ENCODE peak calls at places on chromosomes 11 and 22, in ten cellular contexts. One of them, this sample, is unnamed. For H3K4me1 and H3K36me3, the result is how much of the 10 kb centered on the place peaks cover.

GRCh38 chr11:71454470-71455113 is 1.6 kb downstream of the NADSYN1 start:
- DNase-seq in transverse colon: peak
- DNase-seq in heart left ventricle: no peak
- DNase-seq in GM23338: no peak
- DNase-seq in CD4-positive, CD25-positive, alpha-beta regulatory T cell: no peak
- DNase-seq in CD8-positive, alpha-beta T cell: peak
- DNase-seq in neuronal stem cell: no peak
- DNase-seq in effector memory CD4-positive, alpha-beta T cell: peak
- DNase-seq in cardiac muscle cell: no peak
- DNase-seq in pancreas: no peak
- DNase-seq in this sample: no peak

GRCh38 chr22:37979782-37980181 is 4.6 kb downstream of the SOX10 start:
- DNase-seq in transverse colon: no peak
- DNase-seq in heart left ventricle: no peak
- DNase-seq in GM23338: no peak
- DNase-seq in CD4-positive, CD25-positive, alpha-beta regulatory T cell: no peak
- DNase-seq in CD8-positive, alpha-beta T cell: no peak
- DNase-seq in neuronal stem cell: no peak
- DNase-seq in effector memory CD4-positive, alpha-beta T cell: no peak
- DNase-seq in cardiac muscle cell: no peak
- DNase-seq in pancreas: no peak
- DNase-seq in this sample: no peak

GRCh38 chr11:111604392-111605009 is 2.3 kb downstream of the SIK2 start:
- DNase-seq in transverse colon: no peak
- DNase-seq in heart left ventricle: no peak
- DNase-seq in GM23338: peak
- DNase-seq in CD4-positive, CD25-positive, alpha-beta regulatory T cell: no peak
- DNase-seq in CD8-positive, alpha-beta T cell: no peak
- DNase-seq in neuronal stem cell: peak
- DNase-seq in effector memory CD4-positive, alpha-beta T cell: no peak
- DNase-seq in cardiac muscle cell: peak
- DNase-seq in pancreas: no peak
- DNase-seq in this sample: peak

GRCh38 chr11:17934194-17934593 is 78.7 kb downstream of the SERGEF start:
- DNase-seq in transverse colon: no peak
- DNase-seq in heart left ventricle: no peak
- DNase-seq in GM23338: no peak
- DNase-seq in CD4-positive, CD25-positive, alpha-beta regulatory T cell: no peak
- DNase-seq in CD8-positive, alpha-beta T cell: no peak
- DNase-seq in neuronal stem cell: no peak
- DNase-seq in effector memory CD4-positive, alpha-beta T cell: no peak
- DNase-seq in cardiac muscle cell: no peak
- DNase-seq in pancreas: no peak
- DNase-seq in this sample: no peak

GRCh38 chr11:35177370-35177769 is 38.4 kb downstream of the CD44 start:
- DNase-seq in transverse colon: no peak
- DNase-seq in heart left ventricle: no peak
- DNase-seq in GM23338: no peak
- DNase-seq in CD4-positive, CD25-positive, alpha-beta regulatory T cell: no peak
- DNase-seq in CD8-positive, alpha-beta T cell: peak
- DNase-seq in neuronal stem cell: no peak
- DNase-seq in effector memory CD4-positive, alpha-beta T cell: no peak
- DNase-seq in cardiac muscle cell: peak
- DNase-seq in pancreas: no peak
- DNase-seq in this sample: no peak

GRCh38 chr11:81497202-81497804 is 1236.4 kb downstream of the FAM181B start:
- DNase-seq in transverse colon: no peak
- DNase-seq in heart left ventricle: no peak
- DNase-seq in GM23338: peak
- DNase-seq in CD4-positive, CD25-positive, alpha-beta regulatory T cell: no peak
- DNase-seq in CD8-positive, alpha-beta T cell: no peak
- DNase-seq in neuronal stem cell: peak
- DNase-seq in effector memory CD4-positive, alpha-beta T cell: no peak
- DNase-seq in cardiac muscle cell: peak
- DNase-seq in pancreas: no peak
- DNase-seq in this sample: peak

GRCh38 chr11:114350022-114350421 is 50.3 kb downstream of the C11orf71 start:
- DNase-seq in transverse colon: no peak
- DNase-seq in heart left ventricle: no peak
- DNase-seq in GM23338: no peak
- DNase-seq in CD4-positive, CD25-positive, alpha-beta regulatory T cell: no peak
- DNase-seq in CD8-positive, alpha-beta T cell: no peak
- DNase-seq in neuronal stem cell: no peak
- DNase-seq in effector memory CD4-positive, alpha-beta T cell: no peak
- DNase-seq in cardiac muscle cell: no peak
- DNase-seq in pancreas: no peak
- DNase-seq in this sample: no peak

GRCh38 chr11:37704791-37705190 is 1106.8 kb upstream of the RAG2 start:
- DNase-seq in transverse colon: no peak
- DNase-seq in heart left ventricle: no peak
- DNase-seq in GM23338: no peak
- DNase-seq in CD4-positive, CD25-positive, alpha-beta regulatory T cell: no peak
- DNase-seq in CD8-positive, alpha-beta T cell: no peak
- DNase-seq in neuronal stem cell: no peak
- DNase-seq in effector memory CD4-positive, alpha-beta T cell: no peak
- DNase-seq in cardiac muscle cell: no peak
- DNase-seq in pancreas: no peak
- DNase-seq in this sample: no peak

GRCh38 chr11:11163256-11163655 is 189.8 kb downstream of the CSNK2A3 start:
- DNase-seq in transverse colon: no peak
- DNase-seq in heart left ventricle: no peak
- DNase-seq in GM23338: peak
- DNase-seq in CD4-positive, CD25-positive, alpha-beta regulatory T cell: no peak
- DNase-seq in CD8-positive, alpha-beta T cell: no peak
- DNase-seq in neuronal stem cell: no peak
- DNase-seq in effector memory CD4-positive, alpha-beta T cell: no peak
- DNase-seq in cardiac muscle cell: no peak
- DNase-seq in pancreas: no peak
- DNase-seq in this sample: peak

GRCh38 chr11:44718612-44719390 is 8.0 kb upstream of the TSPAN18 start:
- DNase-seq in transverse colon: no peak
- DNase-seq in heart left ventricle: no peak
- DNase-seq in GM23338: no peak
- DNase-seq in CD4-positive, CD25-positive, alpha-beta regulatory T cell: no peak
- DNase-seq in CD8-positive, alpha-beta T cell: no peak
- DNase-seq in neuronal stem cell: no peak
- DNase-seq in effector memory CD4-positive, alpha-beta T cell: no peak
- DNase-seq in cardiac muscle cell: no peak
- DNase-seq in pancreas: no peak
- DNase-seq in this sample: no peak

GRCh38 chr11:75673977-75674582 is 5.2 kb upstream of the MAP6 start:
- DNase-seq in transverse colon: no peak
- DNase-seq in heart left ventricle: no peak
- DNase-seq in GM23338: peak
- DNase-seq in CD4-positive, CD25-positive, alpha-beta regulatory T cell: no peak
- DNase-seq in CD8-positive, alpha-beta T cell: no peak
- DNase-seq in neuronal stem cell: no peak
- DNase-seq in effector memory CD4-positive, alpha-beta T cell: no peak
- DNase-seq in cardiac muscle cell: no peak
- DNase-seq in pancreas: no peak
- DNase-seq in this sample: no peak

GRCh38 chr11:133692371-133692770 is 152.9 kb downstream of the SPATA19 start:
- DNase-seq in transverse colon: no peak
- DNase-seq in heart left ventricle: no peak
- DNase-seq in GM23338: no peak
- DNase-seq in CD4-positive, CD25-positive, alpha-beta regulatory T cell: no peak
- DNase-seq in CD8-positive, alpha-beta T cell: no peak
- DNase-seq in neuronal stem cell: no peak
- DNase-seq in effector memory CD4-positive, alpha-beta T cell: no peak
- DNase-seq in cardiac muscle cell: no peak
- DNase-seq in pancreas: no peak
- DNase-seq in this sample: no peak

GRCh38 chr22:49638788-49639187 is 188.9 kb downstream of the BRD1 start:
- DNase-seq in transverse colon: no peak
- DNase-seq in heart left ventricle: no peak
- DNase-seq in GM23338: no peak
- DNase-seq in CD4-positive, CD25-positive, alpha-beta regulatory T cell: no peak
- DNase-seq in CD8-positive, alpha-beta T cell: no peak
- DNase-seq in neuronal stem cell: no peak
- DNase-seq in effector memory CD4-positive, alpha-beta T cell: no peak
- DNase-seq in cardiac muscle cell: no peak
- DNase-seq in pancreas: peak
- DNase-seq in this sample: no peak

GRCh38 chr22:41638124-41638523 is 17.0 kb downstream of the XRCC6 start:
- DNase-seq in transverse colon: no peak
- DNase-seq in heart left ventricle: no peak
- DNase-seq in GM23338: no peak
- DNase-seq in CD4-positive, CD25-positive, alpha-beta regulatory T cell: no peak
- DNase-seq in CD8-positive, alpha-beta T cell: no peak
- DNase-seq in neuronal stem cell: no peak
- DNase-seq in effector memory CD4-positive, alpha-beta T cell: no peak
- DNase-seq in cardiac muscle cell: no peak
- DNase-seq in pancreas: no peak
- DNase-seq in this sample: no peak

GRCh38 chr11:34331329-34331728 is 26.5 kb downstream of the ABTB2 start:
- DNase-seq in transverse colon: no peak
- DNase-seq in heart left ventricle: no peak
- DNase-seq in GM23338: no peak
- DNase-seq in CD4-positive, CD25-positive, alpha-beta regulatory T cell: no peak
- DNase-seq in CD8-positive, alpha-beta T cell: no peak
- DNase-seq in neuronal stem cell: no peak
- DNase-seq in effector memory CD4-positive, alpha-beta T cell: no peak
- DNase-seq in cardiac muscle cell: no peak
- DNase-seq in pancreas: no peak
- DNase-seq in this sample: no peak

DNA sequence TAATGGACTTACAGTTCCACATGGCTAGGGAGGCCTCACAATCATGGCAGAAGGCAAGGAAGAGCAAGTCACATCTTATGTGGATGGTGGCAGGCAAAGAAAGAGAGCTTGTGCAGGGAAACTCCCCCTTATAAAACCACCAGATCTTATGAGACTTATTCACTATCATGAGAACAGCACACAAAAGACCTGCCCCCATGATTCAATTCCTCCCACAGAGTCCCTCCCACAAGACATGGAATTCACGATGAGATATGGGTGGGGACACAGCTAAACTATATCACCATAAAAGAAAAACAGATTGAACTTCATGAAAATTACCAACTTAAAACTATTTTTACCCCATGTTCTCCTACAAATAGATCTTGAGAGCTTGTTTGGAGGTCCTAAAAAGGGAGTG is 19.6 kb downstream of the ENTHD1 start:
- DNase-seq in transverse colon: no peak
- DNase-seq in heart left ventricle: no peak
- DNase-seq in GM23338: no peak
- DNase-seq in CD4-positive, CD25-positive, alpha-beta regulatory T cell: no peak
- DNase-seq in CD8-positive, alpha-beta T cell: no peak
- DNase-seq in neuronal stem cell: no peak
- DNase-seq in effector memory CD4-positive, alpha-beta T cell: no peak
- DNase-seq in cardiac muscle cell: no peak
- DNase-seq in pancreas: no peak
- DNase-seq in this sample: no peak
- H3K4me3 ChIP-seq in transverse colon: no peak
- H3K4me3 ChIP-seq in heart left ventricle: no peak
- H3K4me3 ChIP-seq in GM23338: no peak
- H3K4me3 ChIP-seq in CD4-positive, CD25-positive, alpha-beta regulatory T cell: no peak
- H3K4me3 ChIP-seq in CD8-positive, alpha-beta T cell: no peak
- H3K4me3 ChIP-seq in neuronal stem cell: no peak
- H3K4me3 ChIP-seq in effector memory CD4-positive, alpha-beta T cell: no peak
- H3K4me3 ChIP-seq in cardiac muscle cell: no peak
- H3K4me3 ChIP-seq in pancreas: no peak
- H3K4me3 ChIP-seq in this sample: no peak

DNA sequence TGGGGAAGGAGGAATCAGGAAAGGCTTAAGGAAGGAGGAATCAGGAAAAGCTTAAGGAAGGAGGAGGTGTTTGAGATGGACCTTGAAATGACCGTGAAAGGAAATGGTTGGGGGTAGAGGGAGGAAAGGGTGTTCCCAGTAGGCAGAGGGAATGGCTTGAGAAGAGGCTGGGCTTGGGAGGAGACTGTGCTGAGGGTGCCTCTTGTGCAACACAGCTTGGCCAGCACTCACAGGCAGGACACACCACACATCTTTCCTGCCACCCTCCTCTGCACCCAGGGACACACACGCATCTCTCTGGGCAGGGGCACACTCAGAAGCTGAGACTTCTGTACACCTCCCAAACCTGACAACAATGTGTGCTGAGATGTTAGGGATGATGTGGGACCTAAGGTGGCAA is 151.4 kb downstream of the FBXO7 start:
- DNase-seq in transverse colon: no peak
- DNase-seq in heart left ventricle: no peak
- DNase-seq in GM23338: no peak
- DNase-seq in CD4-positive, CD25-positive, alpha-beta regulatory T cell: no peak
- DNase-seq in CD8-positive, alpha-beta T cell: no peak
- DNase-seq in neuronal stem cell: no peak
- DNase-seq in effector memory CD4-positive, alpha-beta T cell: no peak
- DNase-seq in cardiac muscle cell: no peak
- DNase-seq in pancreas: no peak
- DNase-seq in this sample: no peak
- H3K4me1 ChIP-seq in transverse colon: under half
- H3K4me1 ChIP-seq in heart left ventricle: under half
- H3K4me1 ChIP-seq in GM23338: under half
- H3K4me1 ChIP-seq in CD4-positive, CD25-positive, alpha-beta regulatory T cell: under half
- H3K4me1 ChIP-seq in CD8-positive, alpha-beta T cell: under half
- H3K4me1 ChIP-seq in neuronal stem cell: under half
- H3K4me1 ChIP-seq in effector memory CD4-positive, alpha-beta T cell: under half
- H3K4me1 ChIP-seq in cardiac muscle cell: under half
- H3K4me1 ChIP-seq in pancreas: under half
- H3K4me1 ChIP-seq in this sample: under half

DNA sequence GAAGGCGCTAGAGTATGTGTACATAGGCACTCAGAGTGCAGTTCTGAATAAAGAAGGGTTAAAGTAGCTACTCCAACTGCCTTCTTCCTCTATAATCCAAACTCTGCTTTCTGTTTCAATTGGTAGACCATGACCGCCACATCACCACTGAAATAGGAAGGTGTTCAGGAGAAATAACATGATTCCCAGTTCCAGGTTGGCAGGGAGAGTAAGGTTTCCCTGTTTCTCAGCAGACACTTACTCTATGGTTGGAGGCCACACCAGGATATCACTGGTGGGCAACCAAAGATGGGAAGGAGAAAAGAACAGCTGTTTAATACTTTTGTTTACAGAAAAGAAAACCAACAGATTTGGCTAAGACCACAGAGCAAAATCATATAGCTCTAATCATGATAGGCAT is 37.9 kb downstream of the PAK1 start:
- DNase-seq in transverse colon: no peak
- DNase-seq in heart left ventricle: no peak
- DNase-seq in GM23338: no peak
- DNase-seq in CD4-positive, CD25-positive, alpha-beta regulatory T cell: no peak
- DNase-seq in CD8-positive, alpha-beta T cell: no peak
- DNase-seq in neuronal stem cell: no peak
- DNase-seq in effector memory CD4-positive, alpha-beta T cell: no peak
- DNase-seq in cardiac muscle cell: no peak
- DNase-seq in pancreas: no peak
- DNase-seq in this sample: no peak
- H3K36me3 ChIP-seq in transverse colon: under half
- H3K36me3 ChIP-seq in heart left ventricle: under half
- H3K36me3 ChIP-seq in GM23338: under half
- H3K36me3 ChIP-seq in CD4-positive, CD25-positive, alpha-beta regulatory T cell: under half
- H3K36me3 ChIP-seq in CD8-positive, alpha-beta T cell: under half
- H3K36me3 ChIP-seq in neuronal stem cell: under half
- H3K36me3 ChIP-seq in effector memory CD4-positive, alpha-beta T cell: under half
- H3K36me3 ChIP-seq in cardiac muscle cell: under half
- H3K36me3 ChIP-seq in pancreas: under half
- H3K36me3 ChIP-seq in this sample: under half

DNA sequence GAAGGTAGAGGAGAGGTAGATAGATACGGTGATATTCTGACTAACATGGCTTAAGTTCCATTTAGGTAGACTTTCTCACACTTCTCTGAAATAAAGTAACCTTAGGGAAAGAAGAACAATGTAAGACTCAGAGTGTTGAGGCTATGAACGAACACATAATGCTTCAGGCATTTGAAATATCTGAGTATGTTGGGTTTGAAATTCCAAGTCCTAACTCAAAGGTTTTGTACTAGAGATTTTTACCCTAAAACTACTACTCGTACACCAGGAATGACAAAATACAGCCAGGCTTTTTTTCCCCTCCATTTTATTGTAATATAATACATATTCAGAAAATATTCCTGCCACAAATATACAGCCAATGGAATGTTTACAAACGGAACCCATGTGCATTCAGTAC is 592.6 kb downstream of the ETS1 start:
- DNase-seq in transverse colon: no peak
- DNase-seq in heart left ventricle: no peak
- DNase-seq in GM23338: no peak
- DNase-seq in CD4-positive, CD25-positive, alpha-beta regulatory T cell: no peak
- DNase-seq in CD8-positive, alpha-beta T cell: no peak
- DNase-seq in neuronal stem cell: no peak
- DNase-seq in effector memory CD4-positive, alpha-beta T cell: no peak
- DNase-seq in cardiac muscle cell: no peak
- DNase-seq in pancreas: no peak
- DNase-seq in this sample: no peak
- H3K4me3 ChIP-seq in transverse colon: no peak
- H3K4me3 ChIP-seq in heart left ventricle: no peak
- H3K4me3 ChIP-seq in GM23338: no peak
- H3K4me3 ChIP-seq in CD4-positive, CD25-positive, alpha-beta regulatory T cell: no peak
- H3K4me3 ChIP-seq in CD8-positive, alpha-beta T cell: no peak
- H3K4me3 ChIP-seq in neuronal stem cell: no peak
- H3K4me3 ChIP-seq in effector memory CD4-positive, alpha-beta T cell: no peak
- H3K4me3 ChIP-seq in cardiac muscle cell: no peak
- H3K4me3 ChIP-seq in pancreas: no peak
- H3K4me3 ChIP-seq in this sample: no peak

This sample was measured in HAP-1.